ENCODE peak calls at places on chromosomes 3 and 15, in ten cellular contexts. One of them, this sample, is unnamed.

GRCh38 chr3:53668872-53669271 is 174.5 kb downstream of the CACNA1D start:
- DNase-seq in Panc1: no peak
- DNase-seq in H7: peak
- DNase-seq in stimulated activated CD4-positive, alpha-beta T cell treated with anti-CD3 and anti-CD28 coated beads, Interleukin-1b, Interleukin-23, amount 100 ng/mL, for 4 hours: no peak
- DNase-seq in uterus: no peak
- DNase-seq in Caki2: no peak
- DNase-seq in heart left ventricle: no peak
- DNase-seq in HFFc6: peak
- DNase-seq in EL: no peak
- DNase-seq in activated T-cell treated with anti-CD3 and anti-CD28 coated beads, Interleukin-2, amount 50 U/mL, for 72 hours: no peak
- DNase-seq in this sample: peak

GRCh38 chr3:42224658-42225421 is 41.1 kb downstream of the CCK start:
- DNase-seq in Panc1: no peak
- DNase-seq in H7: no peak
- DNase-seq in stimulated activated CD4-positive, alpha-beta T cell treated with anti-CD3 and anti-CD28 coated beads, Interleukin-1b, Interleukin-23, amount 100 ng/mL, for 4 hours: no peak
- DNase-seq in uterus: no peak
- DNase-seq in Caki2: no peak
- DNase-seq in heart left ventricle: no peak
- DNase-seq in HFFc6: no peak
- DNase-seq in EL: no peak
- DNase-seq in activated T-cell treated with anti-CD3 and anti-CD28 coated beads, Interleukin-2, amount 50 U/mL, for 72 hours: no peak
- DNase-seq in this sample: peak

GRCh38 chr3:135966349-135966695 is 794 bp downstream of the PPP2R3A start:
- DNase-seq in Panc1: no peak
- DNase-seq in H7: no peak
- DNase-seq in stimulated activated CD4-positive, alpha-beta T cell treated with anti-CD3 and anti-CD28 coated beads, Interleukin-1b, Interleukin-23, amount 100 ng/mL, for 4 hours: no peak
- DNase-seq in uterus: no peak
- DNase-seq in Caki2: no peak
- DNase-seq in heart left ventricle: no peak
- DNase-seq in HFFc6: no peak
- DNase-seq in EL: no peak
- DNase-seq in activated T-cell treated with anti-CD3 and anti-CD28 coated beads, Interleukin-2, amount 50 U/mL, for 72 hours: no peak
- DNase-seq in this sample: no peak

GRCh38 chr3:37453393-37454391 is 279.3 kb upstream of the LRRFIP2 start:
- DNase-seq in Panc1: no peak
- DNase-seq in H7: peak
- DNase-seq in stimulated activated CD4-positive, alpha-beta T cell treated with anti-CD3 and anti-CD28 coated beads, Interleukin-1b, Interleukin-23, amount 100 ng/mL, for 4 hours: no peak
- DNase-seq in uterus: peak
- DNase-seq in Caki2: no peak
- DNase-seq in heart left ventricle: peak
- DNase-seq in HFFc6: no peak
- DNase-seq in EL: peak
- DNase-seq in activated T-cell treated with anti-CD3 and anti-CD28 coated beads, Interleukin-2, amount 50 U/mL, for 72 hours: no peak
- DNase-seq in this sample: peak

GRCh38 chr3:160150066-160150465 is 75.2 kb upstream of the C3orf80 start:
- DNase-seq in Panc1: no peak
- DNase-seq in H7: no peak
- DNase-seq in stimulated activated CD4-positive, alpha-beta T cell treated with anti-CD3 and anti-CD28 coated beads, Interleukin-1b, Interleukin-23, amount 100 ng/mL, for 4 hours: no peak
- DNase-seq in uterus: no peak
- DNase-seq in Caki2: no peak
- DNase-seq in heart left ventricle: no peak
- DNase-seq in HFFc6: no peak
- DNase-seq in EL: no peak
- DNase-seq in activated T-cell treated with anti-CD3 and anti-CD28 coated beads, Interleukin-2, amount 50 U/mL, for 72 hours: no peak
- DNase-seq in this sample: no peak

GRCh38 chr3:44932271-44932670 is 43.7 kb downstream of the ZDHHC3 start:
- DNase-seq in Panc1: no peak
- DNase-seq in H7: no peak
- DNase-seq in stimulated activated CD4-positive, alpha-beta T cell treated with anti-CD3 and anti-CD28 coated beads, Interleukin-1b, Interleukin-23, amount 100 ng/mL, for 4 hours: no peak
- DNase-seq in uterus: no peak
- DNase-seq in Caki2: no peak
- DNase-seq in heart left ventricle: no peak
- DNase-seq in HFFc6: no peak
- DNase-seq in EL: no peak
- DNase-seq in activated T-cell treated with anti-CD3 and anti-CD28 coated beads, Interleukin-2, amount 50 U/mL, for 72 hours: no peak
- DNase-seq in this sample: no peak

GRCh38 chr3:47009225-47010049 is 30.0 kb downstream of the NBEAL2 start:
- DNase-seq in Panc1: no peak
- DNase-seq in H7: peak
- DNase-seq in stimulated activated CD4-positive, alpha-beta T cell treated with anti-CD3 and anti-CD28 coated beads, Interleukin-1b, Interleukin-23, amount 100 ng/mL, for 4 hours: no peak
- DNase-seq in uterus: peak
- DNase-seq in Caki2: peak
- DNase-seq in heart left ventricle: peak
- DNase-seq in HFFc6: peak
- DNase-seq in EL: peak
- DNase-seq in activated T-cell treated with anti-CD3 and anti-CD28 coated beads, Interleukin-2, amount 50 U/mL, for 72 hours: peak
- DNase-seq in this sample: peak

GRCh38 chr3:158352551-158352950 is 218.4 kb upstream of the MLF1 start:
- DNase-seq in Panc1: no peak
- DNase-seq in H7: no peak
- DNase-seq in stimulated activated CD4-positive, alpha-beta T cell treated with anti-CD3 and anti-CD28 coated beads, Interleukin-1b, Interleukin-23, amount 100 ng/mL, for 4 hours: no peak
- DNase-seq in uterus: no peak
- DNase-seq in Caki2: no peak
- DNase-seq in heart left ventricle: no peak
- DNase-seq in HFFc6: no peak
- DNase-seq in EL: no peak
- DNase-seq in activated T-cell treated with anti-CD3 and anti-CD28 coated beads, Interleukin-2, amount 50 U/mL, for 72 hours: no peak
- DNase-seq in this sample: no peak

GRCh38 chr15:37016287-37016686 is 84.1 kb downstream of the MEIS2 start:
- DNase-seq in Panc1: no peak
- DNase-seq in H7: no peak
- DNase-seq in stimulated activated CD4-positive, alpha-beta T cell treated with anti-CD3 and anti-CD28 coated beads, Interleukin-1b, Interleukin-23, amount 100 ng/mL, for 4 hours: no peak
- DNase-seq in uterus: peak
- DNase-seq in Caki2: no peak
- DNase-seq in heart left ventricle: peak
- DNase-seq in HFFc6: peak
- DNase-seq in EL: peak
- DNase-seq in activated T-cell treated with anti-CD3 and anti-CD28 coated beads, Interleukin-2, amount 50 U/mL, for 72 hours: no peak
- DNase-seq in this sample: peak

GRCh38 chr3:128508852-128509251 is 15.9 kb upstream of the GATA2 start:
- DNase-seq in Panc1: no peak
- DNase-seq in H7: peak
- DNase-seq in stimulated activated CD4-positive, alpha-beta T cell treated with anti-CD3 and anti-CD28 coated beads, Interleukin-1b, Interleukin-23, amount 100 ng/mL, for 4 hours: no peak
- DNase-seq in uterus: no peak
- DNase-seq in Caki2: no peak
- DNase-seq in heart left ventricle: no peak
- DNase-seq in HFFc6: no peak
- DNase-seq in EL: no peak
- DNase-seq in activated T-cell treated with anti-CD3 and anti-CD28 coated beads, Interleukin-2, amount 50 U/mL, for 72 hours: no peak
- DNase-seq in this sample: no peak

GRCh38 chr3:105970283-105970682 is 101.5 kb upstream of the CBLB start:
- DNase-seq in Panc1: no peak
- DNase-seq in H7: no peak
- DNase-seq in stimulated activated CD4-positive, alpha-beta T cell treated with anti-CD3 and anti-CD28 coated beads, Interleukin-1b, Interleukin-23, amount 100 ng/mL, for 4 hours: no peak
- DNase-seq in uterus: no peak
- DNase-seq in Caki2: no peak
- DNase-seq in heart left ventricle: no peak
- DNase-seq in HFFc6: peak
- DNase-seq in EL: peak
- DNase-seq in activated T-cell treated with anti-CD3 and anti-CD28 coated beads, Interleukin-2, amount 50 U/mL, for 72 hours: no peak
- DNase-seq in this sample: peak

This sample was measured in EH.